ENCODE peak calls at places on chromosomes 5 and 9, in five cellular contexts. E, Q, Y, Z and L are unnamed samples.

GRCh38 chr5:156147251-156147947 is 179.6 kb upstream of the SGCD start:
- DNase-seq in E (no peak), Q (no peak), Y (peak), Z (peak), L (no peak)

GRCh38 chr5:173679909-173680626 is 63.6 kb upstream of the BOD1 start:
- DNase-seq in E (no peak), Q (no peak), Y (no peak), Z (no peak), L (peak)

GRCh38 chr5:81105261-81105877 is 127.8 kb upstream of the CKMT2 start:
- DNase-seq in E (no peak), Q (no peak), Y (no peak), Z (no peak), L (no peak)

GRCh38 chr5:151659001-151659754 is 27.5 kb downstream of the SPARC start:
- DNase-seq in E (peak), Q (peak), Y (peak), Z (peak), L (peak)

GRCh38 chr9:96109718-96110351 is 192.1 kb downstream of the HSD17B3 start:
- DNase-seq in E (no peak), Q (no peak), Y (no peak), Z (no peak), L (no peak)

GRCh38 chr9:110555971-110556370 is 23.6 kb downstream of the SVEP1 start:
- DNase-seq in E (no peak), Q (peak), Y (peak), Z (peak), L (no peak)

GRCh38 chr5:67617051-67617450 is 420.5 kb upstream of the CD180 start:
- DNase-seq in E (no peak), Q (no peak), Y (no peak), Z (no peak), L (no peak)

GRCh38 chr9:126532019-126532462 is 81.7 kb upstream of the LMX1B start:
- DNase-seq in E (no peak), Q (no peak), Y (no peak), Z (peak), L (no peak)

GRCh38 chr9:69292078-69292477 is 32.9 kb upstream of the ENTREP1 start:
- DNase-seq in E (no peak), Q (no peak), Y (no peak), Z (no peak), L (no peak)

GRCh38 chr5:135593886-135594285 is 15.1 kb upstream of the CXCL14 start:
- DNase-seq in E (no peak), Q (no peak), Y (no peak), Z (no peak), L (no peak)

GRCh38 chr9:32251539-32251938 is 132.9 kb upstream of the ACO1 start:
- DNase-seq in E (peak), Q (peak), Y (peak), Z (peak), L (peak)

GRCh38 chr5:163565931-163566608 is 60.7 kb downstream of the MAT2B start:
- DNase-seq in E (no peak), Q (peak), Y (peak), Z (no peak), L (peak)

GRCh38 chr9:122403381-122404002 is 32.7 kb downstream of the PTGS1 start:
- DNase-seq in E (no peak), Q (no peak), Y (no peak), Z (peak), L (no peak)

GRCh38 chr9:133606722-133607053 is 2.5 kb downstream of the FAM163B start:
- DNase-seq in E (no peak), Q (no peak), Y (no peak), Z (no peak), L (no peak)

GRCh38 chr5:56607551-56607950 is 207.8 kb upstream of the MAP3K1 start:
- DNase-seq in E (no peak), Q (no peak), Y (peak), Z (peak), L (no peak)

GRCh38 chr9:68997676-68998075 is 16.2 kb downstream of the PRKACG start:
- DNase-seq in E (no peak), Q (no peak), Y (no peak), Z (no peak), L (no peak)

GRCh38 chr9:130927995-130928900 is 10.8 kb downstream of the FIBCD1 start:
- DNase-seq in E (peak), Q (peak), Y (peak), Z (peak), L (peak)

GRCh38 chr5:31809037-31809910 is 170.3 kb downstream of the PDZD2 start:
- DNase-seq in E (peak), Q (peak), Y (peak), Z (peak), L (peak)

GRCh38 chr9:21465859-21466518 is 16.1 kb downstream of the IFNE start:
- DNase-seq in E (peak), Q (peak), Y (peak), Z (peak), L (peak)

GRCh38 chr5:64690417-64691151 is at the start of gene SHISAL2B:
- DNase-seq in E (no peak), Q (no peak), Y (peak), Z (peak), L (peak)

GRCh38 chr9:132878695-132879064 is at the start of gene SPACA9:
- DNase-seq in E (peak), Q (peak), Y (peak), Z (peak), L (peak)

GRCh38 chr5:125011419-125011818 is 265.0 kb upstream of the ZNF608 start:
- DNase-seq in E (no peak), Q (no peak), Y (peak), Z (no peak), L (peak)

GRCh38 chr9:6686396-6686795 is 40.9 kb upstream of the GLDC start:
- DNase-seq in E (no peak), Q (no peak), Y (peak), Z (peak), L (peak)

GRCh38 chr9:96417610-96418073 is 528 bp downstream of the ZNF367 start:
- DNase-seq in E (no peak), Q (no peak), Y (no peak), Z (no peak), L (no peak)

GRCh38 chr5:135353952-135354721 is 44.9 kb downstream of the MACROH2A1 start:
- DNase-seq in E (no peak), Q (peak), Y (no peak), Z (peak), L (no peak)